ENCODE peak calls at places on chromosomes 5 and 9, in six cellular contexts. One of them, this sample, is unnamed.

GRCh38 chr5:90529234-90529938 is at the start of gene LYSMD3:
- DNase-seq in adrenal gland: peak
- DNase-seq in type B pancreatic cell: peak
- DNase-seq in NB4: peak
- DNase-seq in activated T-cell treated with anti-CD3 and anti-CD28 coated beads for 1 hour: peak
- DNase-seq in germinal center: peak
- DNase-seq in this sample: peak

GRCh38 chr5:102223542-102224444 is 72.3 kb downstream of the SLCO4C1 start:
- DNase-seq in adrenal gland: no peak
- DNase-seq in activated T-cell treated with anti-CD3 and anti-CD28 coated beads for 1 hour: no peak
- DNase-seq in type B pancreatic cell: no peak
- DNase-seq in NB4: peak
- DNase-seq in germinal center: peak
- DNase-seq in this sample: no peak

GRCh38 chr5:72353046-72353445 is 32.9 kb downstream of the PTCD2 start:
- DNase-seq in type B pancreatic cell: no peak
- DNase-seq in adrenal gland: no peak
- DNase-seq in activated T-cell treated with anti-CD3 and anti-CD28 coated beads for 1 hour: no peak
- DNase-seq in germinal center: no peak
- DNase-seq in NB4: no peak
- DNase-seq in this sample: no peak

GRCh38 chr5:150024241-150024984 is 23.9 kb downstream of the HMGXB3 start:
- DNase-seq in activated T-cell treated with anti-CD3 and anti-CD28 coated beads for 1 hour: no peak
- DNase-seq in NB4: peak
- DNase-seq in adrenal gland: no peak
- DNase-seq in type B pancreatic cell: no peak
- DNase-seq in germinal center: no peak
- DNase-seq in this sample: no peak

GRCh38 chr9:116844621-116845020 is 157.5 kb downstream of the TRIM32 start:
- DNase-seq in type B pancreatic cell: no peak
- DNase-seq in activated T-cell treated with anti-CD3 and anti-CD28 coated beads for 1 hour: no peak
- DNase-seq in NB4: no peak
- DNase-seq in adrenal gland: no peak
- DNase-seq in germinal center: no peak
- DNase-seq in this sample: no peak

GRCh38 chr5:153807796-153808195 is 230.9 kb downstream of the FAM114A2 start:
- DNase-seq in NB4: no peak
- DNase-seq in adrenal gland: no peak
- DNase-seq in type B pancreatic cell: no peak
- DNase-seq in germinal center: no peak
- DNase-seq in activated T-cell treated with anti-CD3 and anti-CD28 coated beads for 1 hour: no peak
- DNase-seq in this sample: no peak

GRCh38 chr9:86741311-86742215 is 205.7 kb downstream of the GAS1 start:
- DNase-seq in NB4: no peak
- DNase-seq in activated T-cell treated with anti-CD3 and anti-CD28 coated beads for 1 hour: no peak
- DNase-seq in germinal center: no peak
- DNase-seq in adrenal gland: no peak
- DNase-seq in type B pancreatic cell: no peak
- DNase-seq in this sample: no peak

GRCh38 chr9:15373881-15374280 is 48.8 kb upstream of the SNAPC3 start:
- DNase-seq in NB4: no peak
- DNase-seq in type B pancreatic cell: no peak
- DNase-seq in adrenal gland: no peak
- DNase-seq in germinal center: no peak
- DNase-seq in activated T-cell treated with anti-CD3 and anti-CD28 coated beads for 1 hour: no peak
- DNase-seq in this sample: no peak

GRCh38 chr9:33265211-33265885 is 499 bp downstream of the CHMP5 start:
- DNase-seq in germinal center: no peak
- DNase-seq in NB4: no peak
- DNase-seq in type B pancreatic cell: no peak
- DNase-seq in activated T-cell treated with anti-CD3 and anti-CD28 coated beads for 1 hour: no peak
- DNase-seq in adrenal gland: no peak
- DNase-seq in this sample: no peak

GRCh38 chr5:132495063-132495671 is 4.6 kb upstream of the IRF1 start:
- DNase-seq in type B pancreatic cell: peak
- DNase-seq in activated T-cell treated with anti-CD3 and anti-CD28 coated beads for 1 hour: no peak
- DNase-seq in adrenal gland: peak
- DNase-seq in germinal center: no peak
- DNase-seq in NB4: no peak
- DNase-seq in this sample: no peak

GRCh38 chr9:129365196-129365595 is 187.1 kb upstream of the IER5L start:
- DNase-seq in type B pancreatic cell: no peak
- DNase-seq in activated T-cell treated with anti-CD3 and anti-CD28 coated beads for 1 hour: no peak
- DNase-seq in germinal center: no peak
- DNase-seq in NB4: no peak
- DNase-seq in adrenal gland: no peak
- DNase-seq in this sample: no peak

GRCh38 chr9:95085036-95085770 is 232.3 kb downstream of the FANCC start:
- DNase-seq in adrenal gland: no peak
- DNase-seq in germinal center: no peak
- DNase-seq in activated T-cell treated with anti-CD3 and anti-CD28 coated beads for 1 hour: no peak
- DNase-seq in NB4: no peak
- DNase-seq in type B pancreatic cell: no peak
- DNase-seq in this sample: no peak

GRCh38 chr5:154713615-154714125 is 41.5 kb upstream of the LARP1 start:
- DNase-seq in activated T-cell treated with anti-CD3 and anti-CD28 coated beads for 1 hour: no peak
- DNase-seq in adrenal gland: no peak
- DNase-seq in germinal center: no peak
- DNase-seq in NB4: no peak
- DNase-seq in type B pancreatic cell: no peak
- DNase-seq in this sample: no peak

GRCh38 chr5:42641321-42642005 is 115.2 kb upstream of the CCDC152 start:
- DNase-seq in adrenal gland: no peak
- DNase-seq in activated T-cell treated with anti-CD3 and anti-CD28 coated beads for 1 hour: no peak
- DNase-seq in NB4: no peak
- DNase-seq in germinal center: no peak
- DNase-seq in type B pancreatic cell: no peak
- DNase-seq in this sample: no peak